ENCODE peak calls at places on chromosomes 1 and 21, in eight cellular contexts. G is AG09309, C is SW480, D is globus pallidus, F is foreskin fibroblast, Z is WTC11, N is NCI-H1092, B is glomerular endothelial cell. M is an unnamed sample.

GRCh38 chr1:225548140-225548857 is 104.6 kb downstream of the ENAH start:
- DNase-seq in G (no peak), C (no peak), D (no peak), F (no peak), Z (no peak), N (no peak), B (no peak), M (no peak)

GRCh38 chr1:43570307-43570706 is 39.6 kb downstream of the PTPRF start:
- DNase-seq in G (no peak), C (no peak), D (no peak), F (no peak), Z (no peak), N (no peak), B (no peak), M (no peak)

GRCh38 chr21:42581676-42582371 is 68.2 kb downstream of the SLC37A1 start:
- DNase-seq in G (no peak), C (no peak), D (no peak), F (no peak), Z (no peak), N (no peak), B (no peak), M (no peak)

GRCh38 chr1:225857256-225857655 is 24.9 kb downstream of the TMEM63A start:
- DNase-seq in G (no peak), C (no peak), D (peak), F (no peak), Z (no peak), N (no peak), B (no peak), M (no peak)

GRCh38 chr1:168742386-168742785 is 13.4 kb upstream of the DPT start:
- DNase-seq in G (no peak), C (no peak), D (no peak), F (no peak), Z (no peak), N (no peak), B (no peak), M (no peak)

GRCh38 chr1:201714542-201715276 is 114.2 kb upstream of the IPO9 start:
- DNase-seq in G (peak), C (peak), D (no peak), F (peak), Z (no peak), N (no peak), B (peak), M (peak)

GRCh38 chr1:198776602-198777029 is 137.8 kb downstream of the PTPRC start:
- DNase-seq in G (peak), C (peak), D (peak), F (peak), Z (no peak), N (no peak), B (peak), M (peak)

GRCh38 chr21:35783686-35784085 is 276.6 kb downstream of the SETD4 start:
- DNase-seq in G (no peak), C (peak), D (no peak), F (no peak), Z (no peak), N (no peak), B (no peak), M (no peak)

GRCh38 chr1:12184008-12184681 is 17.4 kb downstream of the TNFRSF1B start:
- DNase-seq in G (no peak), C (no peak), D (peak), F (peak), Z (no peak), N (no peak), B (no peak), M (no peak)

GRCh38 chr1:156151093-156151688 is 2.2 kb upstream of the SEMA4A start:
- DNase-seq in G (no peak), C (no peak), D (no peak), F (peak), Z (no peak), N (no peak), B (no peak), M (no peak)

GRCh38 chr1:156360534-156360933 is 8.5 kb upstream of the RHBG start:
- DNase-seq in G (no peak), C (no peak), D (no peak), F (no peak), Z (no peak), N (no peak), B (no peak), M (no peak)

GRCh38 chr1:112877741-112878140 is 78.3 kb downstream of the SLC16A1 start:
- DNase-seq in G (no peak), C (no peak), D (no peak), F (peak), Z (no peak), N (no peak), B (no peak), M (no peak)

GRCh38 chr1:22817462-22817861 is 106.8 kb downstream of the EPHB2 start:
- DNase-seq in G (no peak), C (no peak), D (no peak), F (no peak), Z (no peak), N (no peak), B (no peak), M (no peak)

GRCh38 chr1:225617956-225618355 is 35.0 kb downstream of the ENAH start:
- DNase-seq in G (no peak), C (no peak), D (no peak), F (peak), Z (no peak), N (no peak), B (no peak), M (no peak)

GRCh38 chr1:13783551-13783950 is 83.6 kb downstream of the PRDM2 start:
- DNase-seq in G (no peak), C (no peak), D (no peak), F (peak), Z (no peak), N (no peak), B (no peak), M (no peak)

GRCh38 chr1:39926343-39926769 is 24.6 kb upstream of the MYCL start:
- DNase-seq in G (no peak), C (no peak), D (no peak), F (peak), Z (no peak), N (no peak), B (no peak), M (no peak)

GRCh38 chr1:27111771-27112573 is 43.0 kb downstream of the SLC9A1 start:
- DNase-seq in G (peak), C (peak), D (no peak), F (peak), Z (no peak), N (no peak), B (peak), M (peak)

GRCh38 chr1:188769181-188769580 is 1708.5 kb downstream of the BRINP3 start:
- DNase-seq in G (no peak), C (no peak), D (no peak), F (no peak), Z (peak), N (no peak), B (no peak), M (no peak)

GRCh38 chr1:68051475-68051874 is 1.0 kb upstream of the DIRAS3 start:
- DNase-seq in G (peak), C (no peak), D (no peak), F (peak), Z (peak), N (peak), B (no peak), M (no peak)

M was measured in HT-29.